ENCODE peak calls at places on chromosomes 7 and 10, in eight cellular contexts. Z is A172; E is osteocyte; J is stimulated activated CD4-positive, alpha-beta T cell treated with anti-CD3 and anti-CD28 coated beads, Interleukin-2, amount 100 ng/mL, for 48 hours; D is stimulated activated naive B cell treated with anti-CD40 and anti-IgM and Interleukin-4, amounts not matched to agents 10 μg/mL and 1 μg/mL and 100 μg/mL, for 72 hours; H is cerebellar nuclear complex; Y is KBM-7; R is activated T-cell treated with anti-CD3 and anti-CD28 coated beads for 1 hour. K is an unnamed sample.

GRCh38 chr7:22480523-22481075 is 19.4 kb downstream of the STEAP1B start:
- DNase-seq in D (no peak), H (no peak), E (no peak), Y (no peak), J (no peak), Z (no peak), R (no peak), K (no peak)

GRCh38 chr10:84333864-84334451 is 5.6 kb downstream of the CCSER2 start:
- DNase-seq in R (peak; percentile 31), E (no peak), H (no peak), Y (peak; percentile 79), J (peak; percentile 40), D (peak; percentile 11), Z (peak; percentile 49), K (peak; percentile 45)

GRCh38 chr10:35690534-35690933 is 48.4 kb upstream of the FZD8 start:
- DNase-seq in Y (no peak), D (no peak), H (no peak), E (no peak), Z (no peak), J (no peak), R (no peak), K (no peak)

GRCh38 chr7:142001163-142001874 is 5.6 kb downstream of the MGAM start:
- DNase-seq in H (no peak), E (no peak), J (no peak), Z (peak; percentile 24), D (no peak), R (no peak), Y (no peak), K (no peak)

GRCh38 chr10:102593074-102593803 is 51.0 kb upstream of the TRIM8 start:
- DNase-seq in Y (no peak), Z (peak; percentile 60), E (no peak), H (no peak), J (no peak), R (no peak), D (no peak), K (no peak)

GRCh38 chr7:13633857-13634256 is 355.6 kb downstream of the ETV1 start:
- DNase-seq in D (no peak), Z (no peak), E (no peak), H (no peak), Y (no peak), J (no peak), R (no peak), K (no peak)

GRCh38 chr7:27080844-27081423 is 14.9 kb downstream of the HOXA1 start:
- DNase-seq in Z (peak; percentile 37), D (no peak), J (no peak), Y (no peak), R (no peak), H (no peak), E (no peak), K (no peak)

GRCh38 chr10:103712898-103713498 is 142.4 kb downstream of the SH3PXD2A start:
- DNase-seq in E (peak; percentile 92), H (peak; percentile 41), Z (peak; percentile 69), R (peak; percentile 74), Y (peak; percentile 80), D (peak; percentile 61), J (peak; percentile 85), K (peak; percentile 68)

GRCh38 chr7:142025896-142026295 is 30.2 kb downstream of the MGAM start:
- DNase-seq in Z (no peak), R (no peak), D (no peak), H (no peak), Y (no peak), E (no peak), J (no peak), K (no peak)

GRCh38 chr7:140059288-140060242 is 3.2 kb downstream of the PARP12 start:
- DNase-seq in J (peak; percentile 31), D (no peak), Y (peak; percentile 25), H (no peak), E (peak; percentile 66), R (peak; percentile 45), Z (peak; percentile 95), K (no peak)

GRCh38 chr7:105979405-105979804 is 16.3 kb downstream of the CDHR3 start:
- DNase-seq in H (no peak), R (no peak), E (no peak), D (no peak), Y (no peak), Z (no peak), J (no peak), K (no peak)

GRCh38 chr7:120717166-120717565 is 140.8 kb downstream of the TSPAN12 start:
- DNase-seq in R (no peak), J (no peak), Z (no peak), H (no peak), E (no peak), D (no peak), Y (no peak), K (no peak)

GRCh38 chr7:89728550-89728949 is 425.7 kb upstream of the STEAP1 start:
- DNase-seq in E (no peak), H (no peak), Y (no peak), D (no peak), R (no peak), Z (no peak), J (no peak), K (no peak)

GRCh38 chr7:11830582-11831382 is 1.2 kb downstream of the THSD7A start:
- DNase-seq in Z (peak; percentile 21), E (no peak), Y (peak; percentile 30), D (no peak), R (no peak), H (no peak), J (no peak), K (no peak)

GRCh38 chr7:50317221-50317678 is 12.7 kb downstream of the IKZF1 start:
- DNase-seq in Y (no peak), J (no peak), D (no peak), E (no peak), H (no peak), Z (no peak), R (no peak), K (no peak)

GRCh38 chr10:78623577-78624215 is 445.1 kb upstream of the ZMIZ1 start:
- DNase-seq in H (no peak), J (no peak), D (no peak), E (no peak), R (no peak), Y (no peak), Z (peak; percentile 91), K (no peak)